ENCODE peak calls at places on chromosomes 2 and 18, in eight cellular contexts. D, N, H, J, K, R, B and V are unnamed samples.
A peak's percentile ranks its signal among the peaks of the same experiment; 100 is the strongest.

GRCh38 chr2:85811850-85812735 is 58.3 kb downstream of the ATOH8 start:
- DNase-seq in D (no peak), N (no peak), H (no peak), J (no peak), K (no peak), R (no peak), B (no peak), V (no peak)

GRCh38 chr2:223523541-223523940 is 78.6 kb downstream of the SCG2 start:
- DNase-seq in D (no peak), N (no peak), H (no peak), J (peak; percentile 72), K (peak; percentile 94), R (no peak), B (peak; percentile 94), V (no peak)

GRCh38 chr18:49730951-49731391 is 82.4 kb downstream of the ACAA2 start:
- DNase-seq in D (no peak), N (no peak), H (no peak), J (no peak), K (no peak), R (no peak), B (no peak), V (no peak)

GRCh38 chr18:48039769-48040215 is 109.3 kb upstream of the SMAD2 start:
- DNase-seq in D (no peak), N (no peak), H (no peak), J (no peak), K (no peak), R (no peak), B (no peak), V (no peak)

GRCh38 chr2:237056271-237056875 is 29.3 kb upstream of the COPS8 start:
- DNase-seq in D (no peak), N (no peak), H (no peak), J (no peak), K (no peak), R (no peak), B (no peak), V (no peak)

GRCh38 chr2:159164457-159164894 is 122.0 kb downstream of the WDSUB1 start:
- DNase-seq in D (no peak), N (no peak), H (peak; percentile 44), J (no peak), K (no peak), R (peak; percentile 92), B (no peak), V (no peak)

GRCh38 chr18:44450220-44450619 is 230.5 kb upstream of the SETBP1 start:
- DNase-seq in D (no peak), N (no peak), H (no peak), J (no peak), K (no peak), R (no peak), B (no peak), V (no peak)

GRCh38 chr2:48699377-48699951 is 56.1 kb downstream of the LHCGR start:
- DNase-seq in D (no peak), N (no peak), H (no peak), J (peak; percentile 77), K (peak; percentile 58), R (no peak), B (peak; percentile 52), V (peak; percentile 53)

GRCh38 chr2:11746807-11747459 is 501 bp downstream of the LPIN1 start:
- DNase-seq in D (no peak), N (no peak), H (peak; percentile 36), J (peak; percentile 52), K (peak; percentile 36), R (peak; percentile 73), B (no peak), V (no peak)

GRCh38 chr18:5238371-5238758 is 41.3 kb upstream of the AKAIN1 start:
- DNase-seq in D (no peak), N (peak; percentile 52), H (peak; percentile 38), J (peak; percentile 41), K (no peak), R (peak; percentile 61), B (peak; percentile 22), V (no peak)

GRCh38 chr2:222205136-222205535 is 93.7 kb downstream of the PAX3 start:
- DNase-seq in D (no peak), N (no peak), H (no peak), J (no peak), K (no peak), R (no peak), B (no peak), V (no peak)

GRCh38 chr18:37565138-37565984 is at the start of gene CELF4:
- DNase-seq in D (no peak), N (no peak), H (no peak), J (no peak), K (peak; percentile 12), R (peak; percentile 42), B (peak; percentile 2), V (no peak)

GRCh38 chr2:49271060-49271665 is 116.8 kb upstream of the FSHR start:
- DNase-seq in D (no peak), N (no peak), H (no peak), J (no peak), K (no peak), R (no peak), B (no peak), V (no peak)

GRCh38 chr2:240325654-240326031 is 109.8 kb upstream of the GPC1 start:
- DNase-seq in D (no peak), N (no peak), H (peak; percentile 46), J (no peak), K (peak; percentile 18), R (no peak), B (no peak), V (no peak)

GRCh38 chr2:205474746-205475145 is 207.6 kb upstream of the NRP2 start:
- DNase-seq in D (no peak), N (no peak), H (no peak), J (peak; percentile 38), K (peak; percentile 20), R (no peak), B (peak; percentile 76), V (no peak)

GRCh38 chr18:71105078-71105819 is 816.4 kb downstream of the SOCS6 start:
- DNase-seq in D (no peak), N (no peak), H (no peak), J (peak; percentile 50), K (peak; percentile 86), R (no peak), B (peak; percentile 84), V (peak; percentile 24)

GRCh38 chr18:44128365-44128764 is 552.3 kb upstream of the SETBP1 start:
- DNase-seq in D (no peak), N (no peak), H (no peak), J (peak; percentile 31), K (peak; percentile 61), R (no peak), B (peak; percentile 44), V (no peak)

GRCh38 chr18:40041951-40042350 is 1913.1 kb upstream of the PIK3C3 start:
- DNase-seq in D (no peak), N (no peak), H (no peak), J (no peak), K (no peak), R (no peak), B (no peak), V (no peak)

GRCh38 chr2:75415141-75415540 is 145.6 kb downstream of the EVA1A start:
- DNase-seq in D (no peak), N (no peak), H (no peak), J (no peak), K (no peak), R (no peak), B (no peak), V (no peak)

GRCh38 chr2:75410702-75411101 is 150.0 kb downstream of the EVA1A start:
- DNase-seq in D (no peak), N (no peak), H (no peak), J (no peak), K (no peak), R (no peak), B (no peak), V (no peak)

GRCh38 chr2:75416420-75417342 is 144.1 kb downstream of the EVA1A start:
- DNase-seq in D (no peak), N (no peak), H (no peak), J (no peak), K (no peak), R (no peak), B (no peak), V (no peak)
- H3K4me3 ChIP-seq in D (no peak overlapping the region), N (no peak overlapping the region), H (no peak overlapping the region), J (no peak overlapping the region), K (no peak overlapping the region), R (no peak overlapping the region), B (no peak overlapping the region), V (no peak overlapping the region)

DNA sequence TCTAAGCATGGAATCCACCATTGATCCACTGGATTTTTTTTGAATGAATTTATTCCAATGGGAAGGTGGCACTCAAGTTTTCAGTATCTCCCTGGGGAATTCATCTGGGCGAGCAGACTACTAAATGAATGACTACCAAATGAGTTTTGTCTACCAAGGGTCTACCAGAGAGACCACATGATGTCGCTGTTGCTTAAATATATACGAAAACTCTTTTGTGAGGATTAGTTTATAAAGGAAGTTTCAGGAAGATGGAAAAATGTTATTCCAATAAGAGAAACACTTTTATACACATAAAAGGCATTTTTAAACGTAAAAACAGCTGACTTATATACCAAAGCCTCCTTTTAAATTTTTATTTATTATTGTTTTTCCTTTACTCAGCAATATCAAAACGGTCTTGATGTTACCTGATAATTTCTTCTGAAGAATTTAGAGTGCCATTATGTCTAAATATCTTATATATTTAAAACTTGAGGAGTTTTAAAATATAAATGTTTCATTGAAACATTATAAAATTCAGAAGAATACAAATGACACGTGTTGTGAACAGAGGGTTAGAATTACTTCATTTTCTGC is 139.7 kb downstream of the HRH4 start:
- DNase-seq in D (peak; percentile 17), N (no peak), H (no peak), J (peak; percentile 72), K (peak; percentile 71), R (peak; percentile 80), B (peak; percentile 76), V (no peak)
- TF ChIP-seq CTCF in D (peak; percentile 45), N (no peak), H (peak; percentile 60), J (peak; percentile 64), K (peak; percentile 53), R (peak; percentile 65), B (peak; percentile 63), V (peak; percentile 68)

GRCh38 chr2:179554639-179555038 is 290.0 kb upstream of the SESTD1 start:
- DNase-seq in D (no peak), N (no peak), H (no peak), J (no peak), K (no peak), R (no peak), B (no peak), V (no peak)

GRCh38 chr2:179553382-179553781 is 288.8 kb upstream of the SESTD1 start:
- DNase-seq in D (no peak), N (no peak), H (no peak), J (no peak), K (no peak), R (no peak), B (no peak), V (no peak)

GRCh38 chr2:179558010-179558911 is 293.6 kb upstream of the SESTD1 start:
- DNase-seq in D (no peak), N (no peak), H (no peak), J (no peak), K (no peak), R (no peak), B (no peak), V (no peak)

GRCh38 chr2:179556425-179556824 is 291.8 kb upstream of the SESTD1 start:
- DNase-seq in D (no peak), N (no peak), H (no peak), J (no peak), K (no peak), R (no peak), B (no peak), V (no peak)

GRCh38 chr2:179555681-179556283 is 291.1 kb upstream of the SESTD1 start:
- DNase-seq in D (no peak), N (no peak), H (no peak), J (no peak), K (no peak), R (no peak), B (peak; percentile 68), V (no peak)
- H3K4me3 ChIP-seq in D (no peak overlapping the region), N (no peak overlapping the region), H (no peak overlapping the region), J (no peak overlapping the region), K (no peak overlapping the region), R (no peak overlapping the region), B (no peak overlapping the region), V (no peak overlapping the region)

GRCh38 chr2:125471963-125472362 is 1184.0 kb upstream of the GYPC start:
- DNase-seq in D (no peak), N (no peak), H (no peak), J (peak; percentile 1), K (peak; percentile 0), R (peak; percentile 72), B (no peak), V (no peak)
- TF ChIP-seq CTCF in D (no peak), N (no peak), H (no peak), J (peak; percentile 23), K (peak; percentile 34), R (peak; percentile 39), B (no peak), V (peak; percentile 61)